ENCODE peak calls at places on chromosomes 16 and 17, in nine cellular contexts. One of them, this sample, is unnamed.

GRCh38 chr16:64051826-64052225 is 1070.0 kb downstream of the CDH11 start:
- DNase-seq in brain pericyte: no peak
- DNase-seq in T-helper 2 cell: no peak
- DNase-seq in fibroblast of lung: peak; percentile 21
- DNase-seq in right atrium auricular region: no peak
- DNase-seq in lower lobe of right lung: no peak
- DNase-seq in activated CD4-positive, alpha-beta T cell treated with anti-CD3 and anti-CD28 coated beads, Interleukin-2, amount 50 U/mL, for 1 hour: no peak
- DNase-seq in NCI-H1092 treated with DMSO at 0.1 percent for 48 hours: peak; percentile 4
- DNase-seq in aorta: no peak
- DNase-seq in this sample: peak; percentile 26

GRCh38 chr16:68985855-68986254 is 119.6 kb upstream of the HAS3 start:
- DNase-seq in brain pericyte: no peak
- DNase-seq in T-helper 2 cell: no peak
- DNase-seq in fibroblast of lung: peak; percentile 78
- DNase-seq in right atrium auricular region: no peak
- DNase-seq in lower lobe of right lung: no peak
- DNase-seq in activated CD4-positive, alpha-beta T cell treated with anti-CD3 and anti-CD28 coated beads, Interleukin-2, amount 50 U/mL, for 1 hour: no peak
- DNase-seq in NCI-H1092 treated with DMSO at 0.1 percent for 48 hours: no peak
- DNase-seq in aorta: no peak
- DNase-seq in this sample: no peak

GRCh38 chr17:38658741-38659345 is 15.9 kb downstream of the EPOP start:
- DNase-seq in brain pericyte: no peak
- DNase-seq in T-helper 2 cell: no peak
- DNase-seq in fibroblast of lung: no peak
- DNase-seq in right atrium auricular region: no peak
- DNase-seq in lower lobe of right lung: peak; percentile 66
- DNase-seq in activated CD4-positive, alpha-beta T cell treated with anti-CD3 and anti-CD28 coated beads, Interleukin-2, amount 50 U/mL, for 1 hour: no peak
- DNase-seq in NCI-H1092 treated with DMSO at 0.1 percent for 48 hours: peak; percentile 46
- DNase-seq in aorta: peak; percentile 69
- DNase-seq in this sample: no peak

GRCh38 chr16:79601978-79602609 is 1.6 kb upstream of the MAF start:
- DNase-seq in brain pericyte: peak; percentile 65
- DNase-seq in T-helper 2 cell: peak; percentile 88
- DNase-seq in fibroblast of lung: peak; percentile 91
- DNase-seq in right atrium auricular region: peak; percentile 91
- DNase-seq in lower lobe of right lung: peak; percentile 66
- DNase-seq in activated CD4-positive, alpha-beta T cell treated with anti-CD3 and anti-CD28 coated beads, Interleukin-2, amount 50 U/mL, for 1 hour: peak; percentile 89
- DNase-seq in NCI-H1092 treated with DMSO at 0.1 percent for 48 hours: peak; percentile 60
- DNase-seq in aorta: peak; percentile 89
- DNase-seq in this sample: peak; percentile 95

GRCh38 chr16:67013823-67014640 is 14.9 kb upstream of the CBFB start:
- DNase-seq in brain pericyte: no peak
- DNase-seq in T-helper 2 cell: peak; percentile 87
- DNase-seq in fibroblast of lung: peak; percentile 46
- DNase-seq in right atrium auricular region: peak; percentile 76
- DNase-seq in lower lobe of right lung: peak; percentile 79
- DNase-seq in activated CD4-positive, alpha-beta T cell treated with anti-CD3 and anti-CD28 coated beads, Interleukin-2, amount 50 U/mL, for 1 hour: peak; percentile 62
- DNase-seq in NCI-H1092 treated with DMSO at 0.1 percent for 48 hours: peak; percentile 60
- DNase-seq in aorta: peak; percentile 96
- DNase-seq in this sample: peak; percentile 95

GRCh38 chr17:62627219-62627903 is at the start of gene MRC2:
- DNase-seq in brain pericyte: no peak
- DNase-seq in T-helper 2 cell: peak; percentile 83
- DNase-seq in fibroblast of lung: peak; percentile 76
- DNase-seq in right atrium auricular region: peak; percentile 87
- DNase-seq in lower lobe of right lung: peak; percentile 72
- DNase-seq in activated CD4-positive, alpha-beta T cell treated with anti-CD3 and anti-CD28 coated beads, Interleukin-2, amount 50 U/mL, for 1 hour: no peak
- DNase-seq in NCI-H1092 treated with DMSO at 0.1 percent for 48 hours: no peak
- DNase-seq in aorta: peak; percentile 94
- DNase-seq in this sample: peak; percentile 95

GRCh38 chr16:28279006-28279405 is 13.3 kb upstream of the SBK1 start:
- DNase-seq in brain pericyte: no peak
- DNase-seq in T-helper 2 cell: peak; percentile 35
- DNase-seq in fibroblast of lung: no peak
- DNase-seq in right atrium auricular region: no peak
- DNase-seq in lower lobe of right lung: no peak
- DNase-seq in activated CD4-positive, alpha-beta T cell treated with anti-CD3 and anti-CD28 coated beads, Interleukin-2, amount 50 U/mL, for 1 hour: no peak
- DNase-seq in NCI-H1092 treated with DMSO at 0.1 percent for 48 hours: no peak
- DNase-seq in aorta: no peak
- DNase-seq in this sample: no peak

GRCh38 chr17:34054495-34054894 is 200.6 kb upstream of the CCL2 start:
- DNase-seq in brain pericyte: no peak
- DNase-seq in T-helper 2 cell: no peak
- DNase-seq in fibroblast of lung: no peak
- DNase-seq in right atrium auricular region: no peak
- DNase-seq in lower lobe of right lung: no peak
- DNase-seq in activated CD4-positive, alpha-beta T cell treated with anti-CD3 and anti-CD28 coated beads, Interleukin-2, amount 50 U/mL, for 1 hour: no peak
- DNase-seq in NCI-H1092 treated with DMSO at 0.1 percent for 48 hours: no peak
- DNase-seq in aorta: no peak
- DNase-seq in this sample: no peak

GRCh38 chr16:86222965-86223551 is 287.3 kb upstream of the FOXF1 start:
- DNase-seq in brain pericyte: no peak
- DNase-seq in T-helper 2 cell: no peak
- DNase-seq in fibroblast of lung: peak; percentile 99
- DNase-seq in right atrium auricular region: no peak
- DNase-seq in lower lobe of right lung: no peak
- DNase-seq in activated CD4-positive, alpha-beta T cell treated with anti-CD3 and anti-CD28 coated beads, Interleukin-2, amount 50 U/mL, for 1 hour: no peak
- DNase-seq in NCI-H1092 treated with DMSO at 0.1 percent for 48 hours: no peak
- DNase-seq in aorta: no peak
- DNase-seq in this sample: no peak

This sample was measured in left kidney.